ENCODE peak calls at places on chromosomes 2 and 18, in five cellular contexts. V, N, J, K and E are unnamed samples.

GRCh38 chr2:30932850-30933249 is 125.6 kb upstream of the CAPN13 start:
- DNase-seq in V (no peak), N (no peak), J (no peak), K (no peak), E (no peak)

GRCh38 chr2:196853301-196854087 is 44.3 kb upstream of the C2orf66 start:
- DNase-seq in V (no peak), N (peak; percentile 2), J (no peak), K (no peak), E (no peak)

GRCh38 chr2:3849213-3849612 is 145.8 kb downstream of the DCDC2C start:
- DNase-seq in V (no peak), N (no peak), J (no peak), K (no peak), E (no peak)

GRCh38 chr2:98372579-98372978 is 26.3 kb downstream of the CNGA3 start:
- DNase-seq in V (no peak), N (no peak), J (peak; percentile 32), K (no peak), E (no peak)

GRCh38 chr18:57150828-57151227 is 3.9 kb downstream of the BOD1L2 start:
- DNase-seq in V (no peak), N (no peak), J (peak; percentile 70), K (no peak), E (peak; percentile 27)

GRCh38 chr18:35692866-35693265 is 111.3 kb downstream of the GALNT1 start:
- DNase-seq in V (no peak), N (no peak), J (no peak), K (no peak), E (no peak)

GRCh38 chr2:106094101-106094860 is 99.8 kb downstream of the UXS1 start:
- DNase-seq in V (no peak), N (no peak), J (peak; percentile 20), K (no peak), E (no peak)

GRCh38 chr2:159989249-159989648 is 73.2 kb downstream of the PLA2R1 start:
- DNase-seq in V (no peak), N (no peak), J (no peak), K (no peak), E (no peak)

GRCh38 chr2:144630459-144631215 is 110.7 kb upstream of the ZEB2 start:
- DNase-seq in V (peak; percentile 1), N (no peak), J (no peak), K (no peak), E (no peak)

GRCh38 chr2:146131048-146131447 is 1611.1 kb upstream of the ZEB2 start:
- DNase-seq in V (no peak), N (no peak), J (no peak), K (no peak), E (no peak)

GRCh38 chr2:128549646-128550260 is 231.1 kb upstream of the HS6ST1 start:
- DNase-seq in V (no peak), N (peak; percentile 42), J (no peak), K (no peak), E (no peak)

GRCh38 chr2:127107622-127107999 is 657 bp upstream of the BIN1 start:
- DNase-seq in V (no peak), N (no peak), J (no peak), K (no peak), E (no peak)

GRCh38 chr2:230219419-230220331 is at the start of gene SP110:
- DNase-seq in V (peak; percentile 80), N (peak; percentile 86), J (peak; percentile 73), K (peak; percentile 76), E (no peak)

GRCh38 chr2:149160701-149161217 is 122.3 kb downstream of the LYPD6B start:
- DNase-seq in V (no peak), N (peak; percentile 52), J (no peak), K (peak; percentile 66), E (no peak)

GRCh38 chr2:124209441-124209840 is 184.4 kb downstream of the CNTNAP5 start:
- DNase-seq in V (no peak), N (no peak), J (no peak), K (no peak), E (no peak)

GRCh38 chr18:5393779-5394178 is 98.3 kb upstream of the ZBTB14 start:
- DNase-seq in V (peak; percentile 81), N (no peak), J (no peak), K (peak; percentile 79), E (no peak)

GRCh38 chr2:144666032-144666431 is 146.1 kb upstream of the ZEB2 start:
- DNase-seq in V (peak; percentile 28), N (no peak), J (no peak), K (no peak), E (no peak)

DNA sequence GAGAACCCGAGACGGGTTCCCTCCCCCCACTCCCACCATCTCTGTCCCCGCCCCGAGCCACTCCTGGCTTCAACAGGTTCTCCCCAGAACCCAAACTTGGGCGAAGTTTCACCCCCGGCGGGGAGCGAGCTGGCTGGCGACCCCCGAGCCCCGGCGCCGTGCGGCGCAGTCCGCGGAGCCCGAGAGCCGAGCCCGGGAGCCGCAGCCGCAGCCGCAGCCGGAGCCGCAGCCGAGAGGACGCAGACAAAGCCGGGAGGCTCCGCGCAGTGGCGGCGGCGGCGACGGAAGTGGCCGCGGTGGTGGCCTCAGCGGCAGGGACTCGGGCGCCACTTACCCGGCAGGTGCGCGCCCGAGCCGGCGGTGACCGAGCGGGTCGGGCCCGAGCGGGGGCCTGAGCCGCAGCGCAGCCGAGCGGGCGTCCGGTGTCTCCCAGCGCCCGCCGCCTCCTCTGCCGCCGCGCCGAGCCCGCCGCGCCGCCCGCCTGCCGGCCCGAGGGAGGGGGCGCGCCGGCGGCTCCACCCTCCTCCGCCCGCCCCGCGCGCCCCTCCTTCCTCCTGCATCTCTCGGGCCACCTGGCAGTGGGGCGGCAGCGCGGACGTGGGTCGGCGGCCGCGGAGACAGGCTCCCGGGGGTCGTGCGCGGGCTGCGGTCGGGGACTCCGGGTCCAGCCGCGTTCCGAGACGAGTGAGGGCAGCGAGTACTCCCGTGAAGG is at the start of gene ECEL1:
- DNase-seq in V (no peak), N (no peak), J (peak; percentile 71), K (no peak), E (no peak)
- H3K4me3 ChIP-seq in V (no peak within 1 kb of the TSS), N (no peak within 1 kb of the TSS), J (peak within 1 kb of the TSS; percentile 26), K (no peak within 1 kb of the TSS), E (peak within 1 kb of the TSS; percentile 78)

GRCh38 chr2:169976335-169976851 is 149.1 kb downstream of the UBR3 start:
- DNase-seq in V (no peak), N (no peak), J (no peak), K (no peak), E (no peak)
- H3K27ac ChIP-seq in V (no peak overlapping the region), N (no peak overlapping the region), J (no peak overlapping the region), K (no peak overlapping the region), E (no peak overlapping the region)

DNA sequence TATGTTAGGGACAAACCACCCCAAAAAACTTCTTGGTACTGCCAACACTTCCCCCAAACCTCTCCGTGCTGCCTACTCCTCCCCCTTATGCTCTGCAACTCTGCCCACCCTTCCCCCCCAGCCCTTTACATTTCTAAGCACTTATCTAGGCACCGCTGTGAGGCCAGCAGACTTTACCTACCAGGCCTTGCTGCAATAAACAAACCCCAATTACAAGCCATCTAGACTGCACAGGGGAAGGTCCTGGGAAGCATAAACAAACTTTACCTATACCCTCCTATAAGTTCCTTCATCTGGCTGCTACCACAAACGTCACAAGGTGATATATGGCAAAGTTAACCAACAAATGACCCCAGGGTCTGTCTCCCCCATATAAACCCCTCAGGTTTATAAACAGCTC is 259.4 kb upstream of the GULP1 start:
- DNase-seq in V (no peak), N (no peak), J (no peak), K (no peak), E (no peak)
- H4K91ac ChIP-seq in V (no peak overlapping the region), N (no peak overlapping the region), J (peak overlapping the region; percentile 99), K (no peak overlapping the region), E (no peak overlapping the region)

GRCh38 chr18:6741290-6741689 is 11.8 kb downstream of the ARHGAP28 start:
- DNase-seq in V (peak; percentile 100), N (peak; percentile 97), J (no peak), K (no peak), E (no peak)
- H3K4me3 ChIP-seq in V (no peak overlapping the region), N (no peak overlapping the region), J (no peak overlapping the region), K (no peak overlapping the region), E (no peak overlapping the region)